ENCODE peak calls at places on chromosomes 3 and 15, in eight cellular contexts. One of them, this sample, is unnamed.

GRCh38 chr15:43880406-43881184 is 53.8 kb downstream of the WDR76 start:
- DNase-seq in cardiac muscle cell: peak; percentile 30
- DNase-seq in heart right ventricle: no peak
- DNase-seq in tibial artery: no peak
- DNase-seq in OCI-LY7: no peak
- DNase-seq in right lobe of liver: no peak
- DNase-seq in GM23338: peak; percentile 24
- DNase-seq in A673: no peak
- DNase-seq in this sample: no peak

GRCh38 chr15:62165029-62165792 is at the start of gene C2CD4B:
- DNase-seq in OCI-LY7: no peak
- DNase-seq in right lobe of liver: peak; percentile 74
- DNase-seq in heart right ventricle: peak; percentile 82
- DNase-seq in GM23338: peak; percentile 78
- DNase-seq in tibial artery: peak; percentile 67
- DNase-seq in cardiac muscle cell: peak; percentile 50
- DNase-seq in A673: no peak
- DNase-seq in this sample: no peak

GRCh38 chr15:41894791-41895463 is 1.1 kb upstream of the SPTBN5 start:
- DNase-seq in heart right ventricle: peak; percentile 82
- DNase-seq in A673: peak; percentile 76
- DNase-seq in cardiac muscle cell: peak; percentile 75
- DNase-seq in tibial artery: peak; percentile 83
- DNase-seq in GM23338: peak; percentile 36
- DNase-seq in OCI-LY7: no peak
- DNase-seq in right lobe of liver: peak; percentile 67
- DNase-seq in this sample: peak; percentile 58

GRCh38 chr15:60325905-60326304 is 71.9 kb downstream of the ANXA2 start:
- DNase-seq in GM23338: no peak
- DNase-seq in tibial artery: no peak
- DNase-seq in cardiac muscle cell: no peak
- DNase-seq in heart right ventricle: no peak
- DNase-seq in right lobe of liver: no peak
- DNase-seq in OCI-LY7: no peak
- DNase-seq in A673: no peak
- DNase-seq in this sample: no peak

GRCh38 chr3:52714335-52715302 is 8.7 kb downstream of the SPCS1 start:
- DNase-seq in right lobe of liver: peak; percentile 69
- DNase-seq in heart right ventricle: no peak
- DNase-seq in cardiac muscle cell: no peak
- DNase-seq in GM23338: peak; percentile 95
- DNase-seq in tibial artery: no peak
- DNase-seq in A673: no peak
- DNase-seq in OCI-LY7: no peak
- DNase-seq in this sample: no peak

GRCh38 chr15:52288986-52289385 is 6.6 kb downstream of the MYO5C start:
- DNase-seq in A673: no peak
- DNase-seq in GM23338: no peak
- DNase-seq in heart right ventricle: no peak
- DNase-seq in OCI-LY7: no peak
- DNase-seq in right lobe of liver: no peak
- DNase-seq in cardiac muscle cell: no peak
- DNase-seq in tibial artery: no peak
- DNase-seq in this sample: no peak

GRCh38 chr3:101133638-101134037 is 140.4 kb upstream of the ABI3BP start:
- DNase-seq in heart right ventricle: no peak
- DNase-seq in tibial artery: no peak
- DNase-seq in right lobe of liver: no peak
- DNase-seq in OCI-LY7: no peak
- DNase-seq in A673: no peak
- DNase-seq in cardiac muscle cell: no peak
- DNase-seq in GM23338: no peak
- DNase-seq in this sample: no peak

GRCh38 chr15:100710213-100710612 is 107.8 kb downstream of the ASB7 start:
- DNase-seq in GM23338: no peak
- DNase-seq in right lobe of liver: no peak
- DNase-seq in tibial artery: no peak
- DNase-seq in A673: no peak
- DNase-seq in cardiac muscle cell: no peak
- DNase-seq in heart right ventricle: no peak
- DNase-seq in OCI-LY7: no peak
- DNase-seq in this sample: no peak

GRCh38 chr3:40939113-40940070 is 259.9 kb upstream of the CTNNB1 start:
- DNase-seq in cardiac muscle cell: no peak
- DNase-seq in OCI-LY7: no peak
- DNase-seq in A673: no peak
- DNase-seq in heart right ventricle: no peak
- DNase-seq in tibial artery: peak; percentile 72
- DNase-seq in right lobe of liver: no peak
- DNase-seq in GM23338: no peak
- DNase-seq in this sample: no peak

GRCh38 chr15:96264801-96265515 is 65.5 kb upstream of the NR2F2 start:
- DNase-seq in right lobe of liver: no peak
- DNase-seq in cardiac muscle cell: peak; percentile 25
- DNase-seq in heart right ventricle: no peak
- DNase-seq in GM23338: no peak
- DNase-seq in OCI-LY7: no peak
- DNase-seq in A673: no peak
- DNase-seq in tibial artery: no peak
- DNase-seq in this sample: no peak

GRCh38 chr3:24288538-24289236 is 206.0 kb downstream of the THRB start:
- DNase-seq in right lobe of liver: no peak
- DNase-seq in cardiac muscle cell: peak; percentile 60
- DNase-seq in OCI-LY7: no peak
- DNase-seq in heart right ventricle: peak; percentile 33
- DNase-seq in A673: no peak
- DNase-seq in tibial artery: peak; percentile 72
- DNase-seq in GM23338: no peak
- DNase-seq in this sample: no peak

GRCh38 chr15:36331531-36332275 is 247.7 kb upstream of the CDIN1 start:
- DNase-seq in OCI-LY7: no peak
- DNase-seq in right lobe of liver: no peak
- DNase-seq in tibial artery: no peak
- DNase-seq in A673: no peak
- DNase-seq in GM23338: no peak
- DNase-seq in cardiac muscle cell: peak; percentile 20
- DNase-seq in heart right ventricle: no peak
- DNase-seq in this sample: no peak

GRCh38 chr3:24521306-24522154 is 26.9 kb upstream of the THRB start:
- DNase-seq in GM23338: peak; percentile 77
- DNase-seq in cardiac muscle cell: peak; percentile 59
- DNase-seq in OCI-LY7: no peak
- DNase-seq in A673: peak; percentile 22
- DNase-seq in tibial artery: peak; percentile 80
- DNase-seq in right lobe of liver: peak; percentile 70
- DNase-seq in heart right ventricle: peak; percentile 51
- DNase-seq in this sample: peak; percentile 21

DNA sequence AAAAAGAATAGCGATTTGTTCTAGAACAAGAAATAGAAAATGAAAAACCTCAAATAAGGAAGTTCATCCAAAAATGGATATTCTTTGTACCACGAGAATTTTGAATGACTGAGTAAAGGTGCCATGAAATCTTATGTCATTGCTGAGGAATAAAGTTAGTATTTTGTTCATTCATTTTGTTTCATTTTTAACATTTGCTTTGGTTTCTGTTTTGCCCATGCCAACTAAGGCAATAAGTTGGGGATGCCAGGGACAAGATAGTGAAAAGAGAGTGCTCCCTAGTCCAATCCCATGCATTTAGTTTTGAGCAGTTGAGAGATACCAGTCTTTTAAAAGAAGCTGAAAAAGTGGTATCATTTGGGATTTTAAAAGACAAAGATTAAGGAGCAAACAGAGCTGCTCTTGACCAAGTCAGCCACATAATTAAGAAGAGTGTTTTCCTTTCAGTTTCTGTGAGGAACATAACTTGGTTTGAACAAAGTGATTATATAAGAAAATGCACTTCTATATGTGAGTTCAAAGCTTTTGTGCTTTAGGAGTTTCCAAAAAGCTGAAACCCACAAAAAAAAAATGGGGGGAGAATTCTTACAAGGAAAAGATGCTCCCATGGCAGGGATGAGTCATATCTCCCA is 201.4 kb downstream of the PLOD2 start:
- DNase-seq in A673: no peak
- DNase-seq in cardiac muscle cell: no peak
- DNase-seq in tibial artery: no peak
- DNase-seq in right lobe of liver: no peak
- DNase-seq in GM23338: no peak
- DNase-seq in OCI-LY7: no peak
- DNase-seq in heart right ventricle: no peak
- DNase-seq in this sample: no peak
- H3K4me3 ChIP-seq in A673: no peak overlapping the region
- H3K4me3 ChIP-seq in cardiac muscle cell: no peak overlapping the region
- H3K4me3 ChIP-seq in tibial artery: no peak overlapping the region
- H3K4me3 ChIP-seq in right lobe of liver: no peak overlapping the region
- H3K4me3 ChIP-seq in GM23338: no peak overlapping the region
- H3K4me3 ChIP-seq in OCI-LY7: no peak overlapping the region
- H3K4me3 ChIP-seq in heart right ventricle: no peak overlapping the region
- H3K4me3 ChIP-seq in this sample: no peak overlapping the region

GRCh38 chr3:150763122-150763840 is at the start of gene SIAH2:
- DNase-seq in tibial artery: peak; percentile 96
- DNase-seq in GM23338: peak; percentile 83
- DNase-seq in A673: peak; percentile 96
- DNase-seq in right lobe of liver: peak; percentile 97
- DNase-seq in cardiac muscle cell: peak; percentile 96
- DNase-seq in heart right ventricle: peak; percentile 92
- DNase-seq in OCI-LY7: peak; percentile 92
- DNase-seq in this sample: peak; percentile 87
- TF ChIP-seq CTCF in tibial artery: no peak
- TF ChIP-seq CTCF in GM23338: no peak
- TF ChIP-seq CTCF in A673: no peak
- TF ChIP-seq CTCF in right lobe of liver: no peak
- TF ChIP-seq CTCF in cardiac muscle cell: no peak
- TF ChIP-seq CTCF in heart right ventricle: no peak
- TF ChIP-seq CTCF in OCI-LY7: no peak
- TF ChIP-seq CTCF in this sample: no peak

GRCh38 chr3:143119974-143120715 is 574 bp downstream of the CHST2 start:
- DNase-seq in cardiac muscle cell: peak; percentile 10
- DNase-seq in OCI-LY7: peak; percentile 21
- DNase-seq in GM23338: peak; percentile 70
- DNase-seq in tibial artery: no peak
- DNase-seq in right lobe of liver: peak; percentile 58
- DNase-seq in heart right ventricle: peak; percentile 8
- DNase-seq in A673: peak; percentile 33
- DNase-seq in this sample: peak; percentile 56
- H3K27ac ChIP-seq in cardiac muscle cell: no peak overlapping the region
- H3K27ac ChIP-seq in OCI-LY7: no peak overlapping the region
- H3K27ac ChIP-seq in GM23338: no peak overlapping the region
- H3K27ac ChIP-seq in tibial artery: no peak overlapping the region
- H3K27ac ChIP-seq in right lobe of liver: no peak overlapping the region
- H3K27ac ChIP-seq in heart right ventricle: peak overlapping the region; percentile 79
- H3K27ac ChIP-seq in A673: no peak overlapping the region
- H3K27ac ChIP-seq in this sample: no peak overlapping the region

DNA sequence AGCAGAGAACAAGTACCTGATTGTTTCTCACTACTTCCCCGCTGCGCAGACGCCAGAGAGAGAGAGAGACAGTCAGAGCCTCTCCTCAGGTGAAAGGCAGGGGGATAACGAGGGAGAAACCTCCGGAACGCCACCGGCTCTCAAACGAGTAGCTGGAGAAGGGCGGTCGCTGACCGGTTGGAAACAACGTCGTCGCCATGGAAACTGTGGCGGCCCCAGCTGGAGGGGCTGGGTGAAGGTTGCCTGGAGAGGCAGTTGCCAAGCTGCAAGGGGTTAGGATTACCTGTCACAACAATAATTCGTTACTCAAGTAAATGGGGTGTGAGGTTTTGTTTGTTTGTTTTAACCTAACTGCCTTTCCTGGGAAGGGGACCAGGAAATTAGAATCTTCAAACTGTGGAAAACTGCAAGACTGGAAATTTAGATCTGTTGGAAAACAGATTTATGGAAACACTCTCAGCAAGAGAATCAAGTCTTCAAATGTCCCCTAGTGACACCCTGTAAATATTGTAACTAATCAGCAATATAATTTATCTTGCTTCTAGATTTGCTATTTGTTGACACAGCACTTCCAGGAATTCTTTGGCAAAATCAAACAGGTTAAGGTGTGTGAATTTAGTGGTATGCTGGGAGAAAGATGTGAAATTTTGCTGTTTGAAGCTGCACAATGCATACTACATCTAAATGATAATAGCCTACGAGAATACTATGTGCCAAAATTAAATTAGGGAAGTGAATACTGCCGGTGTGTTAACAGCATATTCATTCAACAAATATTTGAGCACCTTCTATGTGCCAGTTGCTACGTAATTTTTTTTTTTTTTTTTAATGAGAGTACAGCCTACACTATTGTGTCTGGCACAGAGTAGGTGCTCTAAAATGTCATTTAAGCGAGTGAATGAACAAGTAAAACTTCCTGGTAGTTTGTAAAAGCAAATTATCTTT is at the start of gene DNAH12:
- DNase-seq in tibial artery: no peak
- DNase-seq in right lobe of liver: no peak
- DNase-seq in GM23338: peak; percentile 97
- DNase-seq in heart right ventricle: no peak
- DNase-seq in OCI-LY7: peak; percentile 38
- DNase-seq in cardiac muscle cell: peak; percentile 55
- DNase-seq in A673: peak; percentile 4
- DNase-seq in this sample: peak; percentile 11
- H3K4me3 ChIP-seq in tibial artery: peak within 1 kb of the TSS; percentile 16
- H3K4me3 ChIP-seq in right lobe of liver: peak within 1 kb of the TSS; percentile 21
- H3K4me3 ChIP-seq in GM23338: peak within 1 kb of the TSS; percentile 45
- H3K4me3 ChIP-seq in heart right ventricle: peak within 1 kb of the TSS; percentile 42
- H3K4me3 ChIP-seq in OCI-LY7: no peak within 1 kb of the TSS
- H3K4me3 ChIP-seq in cardiac muscle cell: peak within 1 kb of the TSS; percentile 8
- H3K4me3 ChIP-seq in A673: no peak within 1 kb of the TSS
- H3K4me3 ChIP-seq in this sample: peak within 1 kb of the TSS; percentile 49

GRCh38 chr15:65008989-65009388 is 19.3 kb upstream of the SPG21 start:
- DNase-seq in A673: no peak
- DNase-seq in cardiac muscle cell: no peak
- DNase-seq in OCI-LY7: peak; percentile 21
- DNase-seq in heart right ventricle: no peak
- DNase-seq in GM23338: peak; percentile 45
- DNase-seq in tibial artery: no peak
- DNase-seq in right lobe of liver: no peak
- DNase-seq in this sample: no peak
- TF ChIP-seq CTCF in A673: no peak
- TF ChIP-seq CTCF in cardiac muscle cell: peak; percentile 14
- TF ChIP-seq CTCF in OCI-LY7: peak; percentile 52
- TF ChIP-seq CTCF in heart right ventricle: no peak
- TF ChIP-seq CTCF in GM23338: peak; percentile 50
- TF ChIP-seq CTCF in tibial artery: no peak
- TF ChIP-seq CTCF in right lobe of liver: no peak
- TF ChIP-seq CTCF in this sample: no peak